ENCODE peak calls at places on chromosomes 2 and 18, in four cellular contexts. J, H, W and X are unnamed samples.

GRCh38 chr2:232363784-232364615 is 14.6 kb upstream of the ALPP start:
- DNase-seq in W (no peak), H (peak; percentile 1), J (peak; percentile 24), X (no peak)

GRCh38 chr2:209734805-209735204 is 36.8 kb upstream of the UNC80 start:
- DNase-seq in W (no peak), J (no peak), H (no peak), X (no peak)

GRCh38 chr2:52877703-52878102 is 889.9 kb upstream of the CHAC2 start:
- DNase-seq in H (no peak), W (no peak), J (no peak), X (no peak)

GRCh38 chr2:124136110-124136509 is 111.0 kb downstream of the CNTNAP5 start:
- DNase-seq in H (no peak), W (no peak), J (no peak), X (no peak)

GRCh38 chr2:158134655-158135054 is 33.0 kb downstream of the UPP2 start:
- DNase-seq in H (no peak), J (no peak), W (peak; percentile 83), X (no peak)

GRCh38 chr2:86305195-86305975 is 32.0 kb downstream of the REEP1 start:
- DNase-seq in W (no peak), H (no peak), J (no peak), X (no peak)

GRCh38 chr2:3503046-3503445 is 16.3 kb downstream of the ADI1 start:
- DNase-seq in H (no peak), W (no peak), J (no peak), X (no peak)

GRCh38 chr2:71466301-71467179 is 13.2 kb downstream of the DYSF start:
- DNase-seq in J (no peak), H (peak; percentile 66), W (no peak), X (no peak)

GRCh38 chr18:61551586-61551985 is 218.4 kb downstream of the CDH20 start:
- DNase-seq in J (peak; percentile 7), W (peak; percentile 46), H (no peak), X (peak; percentile 35)

GRCh38 chr18:27750014-27750413 is 426.9 kb downstream of the CDH2 start:
- DNase-seq in J (no peak), H (peak; percentile 69), W (peak; percentile 16), X (no peak)

GRCh38 chr2:55049794-55050132 is 488 bp downstream of the RTN4 start:
- DNase-seq in J (no peak), W (no peak), H (no peak), X (no peak)

GRCh38 chr2:48727560-48727959 is 28.0 kb downstream of the LHCGR start:
- DNase-seq in W (no peak), H (no peak), J (no peak), X (no peak)

GRCh38 chr2:111101592-111101991 is 19.1 kb upstream of the BCL2L11 start:
- DNase-seq in H (no peak), W (no peak), J (no peak), X (no peak)

GRCh38 chr18:23243178-23243577 is 107.9 kb downstream of the CABLES1 start:
- DNase-seq in W (no peak), J (no peak), H (peak; percentile 41), X (no peak)

GRCh38 chr2:226794077-226794670 is 5.4 kb downstream of the IRS1 start:
- DNase-seq in H (no peak), J (no peak), W (no peak), X (no peak)

GRCh38 chr2:5325523-5325922 is 366.7 kb upstream of the SOX11 start:
- DNase-seq in J (no peak), H (no peak), W (no peak), X (no peak)

GRCh38 chr2:5319493-5319892 is 372.7 kb upstream of the SOX11 start:
- DNase-seq in J (no peak), W (no peak), H (no peak), X (no peak)

GRCh38 chr2:5322414-5322813 is 369.8 kb upstream of the SOX11 start:
- DNase-seq in W (no peak), H (no peak), J (no peak), X (no peak)
- TF ChIP-seq TCF7 in W (no peak), H (no peak), J (no peak), X (no peak)

DNA sequence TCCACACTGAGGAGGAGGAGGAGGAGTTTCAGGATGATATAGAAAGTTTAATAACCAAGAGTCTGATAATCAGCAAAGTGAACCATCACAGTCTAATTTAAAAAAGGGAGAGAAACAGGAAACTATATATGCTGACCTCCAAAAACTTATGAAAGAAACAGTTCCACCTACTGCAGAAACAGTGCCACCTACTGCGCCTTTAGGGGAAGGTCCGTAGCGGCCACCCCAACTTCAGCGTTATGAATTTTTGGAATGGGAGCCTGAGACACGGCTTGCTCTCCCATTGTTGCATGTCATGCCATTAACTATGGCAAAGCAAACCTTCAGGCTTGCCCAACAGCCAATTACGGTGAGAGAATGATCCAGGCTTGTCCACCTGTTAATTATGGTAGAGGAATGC is 1719.2 kb upstream of the LRRTM1 start:
- DNase-seq in W (no peak), H (peak; percentile 44), J (no peak), X (no peak)
- TF ChIP-seq TCF7 in W (no peak), H (no peak), J (no peak), X (no peak)

DNA sequence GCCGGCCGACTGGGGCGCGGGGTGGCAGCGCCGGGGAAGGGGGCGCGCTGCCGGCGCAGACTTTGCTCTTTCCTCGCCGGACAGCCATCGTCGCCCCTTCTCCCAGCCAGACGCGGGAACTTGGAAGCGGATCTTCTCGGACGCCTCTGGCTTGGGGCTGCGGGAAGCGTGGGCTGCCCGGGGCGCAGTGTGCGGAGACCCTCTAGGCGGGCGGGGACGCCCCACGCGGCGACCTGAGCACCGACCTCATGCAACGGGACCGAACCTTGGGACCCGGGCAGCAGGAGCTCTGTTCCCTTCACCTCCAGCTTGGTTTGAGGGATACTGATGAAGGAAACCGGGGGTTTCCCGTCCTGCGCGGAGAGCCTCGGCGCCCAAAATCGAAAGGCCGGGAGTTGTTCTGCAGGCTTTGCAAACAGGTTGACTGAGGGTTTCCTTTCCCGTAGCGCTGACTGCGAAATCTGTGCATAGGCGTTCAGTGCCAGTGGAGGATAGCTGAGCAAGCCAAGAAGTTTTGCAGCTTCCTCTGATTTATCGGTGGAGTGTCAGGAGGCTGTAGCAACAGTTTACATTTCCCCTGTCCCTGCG is 485 bp downstream of the THSD7B start:
- DNase-seq in H (peak; percentile 24), W (no peak), J (no peak), X (no peak)
- TF ChIP-seq TCF7 in H (no peak), W (no peak), J (no peak), X (no peak)

DNA sequence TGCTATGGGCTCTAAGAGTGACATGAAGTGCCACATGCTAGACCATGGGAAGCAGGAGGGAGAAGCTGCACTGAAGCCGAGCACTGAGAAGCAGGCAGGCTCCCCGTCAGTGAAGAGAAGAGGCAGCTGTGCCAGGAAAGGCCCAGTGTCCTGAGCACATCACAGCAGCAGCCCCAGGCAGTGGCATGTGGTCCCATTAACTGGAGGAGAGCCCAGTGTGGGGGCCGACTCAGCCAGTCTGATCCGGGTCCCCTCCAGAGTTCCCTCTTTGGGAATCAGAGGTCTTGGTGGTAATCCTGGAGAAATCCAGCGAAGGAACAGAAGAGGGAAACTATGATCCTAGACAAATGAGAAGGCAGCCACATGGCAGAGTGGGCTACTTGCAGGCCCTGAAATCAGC is 96.7 kb upstream of the ACAA2 start:
- DNase-seq in W (no peak), H (no peak), J (no peak), X (no peak)
- TF ChIP-seq TCF7 in W (no peak), H (no peak), J (no peak), X (no peak)

GRCh38 chr2:236769981-236770671 is 200.5 kb downstream of the ACKR3 start:
- DNase-seq in H (no peak), J (no peak), W (no peak), X (no peak)
- TF ChIP-seq TCF7 in H (no peak), J (no peak), W (no peak), X (no peak)

GRCh38 chr18:10406172-10406663 is 48.2 kb upstream of the APCDD1 start:
- DNase-seq in W (no peak), J (no peak), H (peak; percentile 40), X (no peak)
- TF ChIP-seq TCF7 in W (no peak), J (no peak), H (no peak), X (no peak)

GRCh38 chr18:55243852-55244251 is 284.6 kb upstream of the CCDC68 start:
- DNase-seq in W (no peak), J (no peak), H (no peak), X (no peak)
- TF ChIP-seq TCF7 in W (no peak), J (no peak), H (no peak), X (no peak)

GRCh38 chr2:130814931-130815680 is 21.6 kb upstream of the ARHGEF4 start:
- DNase-seq in W (no peak), J (no peak), H (no peak), X (no peak)
- TF ChIP-seq TCF7 in W (no peak), J (no peak), H (no peak), X (no peak)